ENCODE peak calls at places on chromosomes 4 and X, in seven cellular contexts. J, U, H, R, M, L and T are unnamed samples.
A peak's percentile ranks its signal among the peaks of the same experiment; 100 is the strongest.

GRCh38 chr4:19831644-19832285 is 419.9 kb upstream of the SLIT2 start:
- DNase-seq in L (peak; percentile 50), H (no peak), M (no peak), J (no peak), R (peak; percentile 86), U (no peak), T (no peak)

GRCh38 chrX:85052636-85053343 is 49.1 kb downstream of the APOOL start:
- DNase-seq in M (peak; percentile 75), U (no peak), L (peak; percentile 76), R (peak; percentile 86), J (no peak), H (no peak), T (no peak)

GRCh38 chr4:152278505-152279301 is 257.2 kb downstream of the FBXW7 start:
- DNase-seq in H (no peak), U (peak; percentile 81), J (no peak), R (no peak), L (no peak), M (no peak), T (no peak)

GRCh38 chrX:2823795-2824386 is 4.8 kb upstream of the GYG2 start:
- DNase-seq in J (no peak), L (no peak), M (peak; percentile 38), R (no peak), H (no peak), U (no peak), T (no peak)

GRCh38 chrX:130282151-130282550 is 13.5 kb upstream of the ZNF280C start:
- DNase-seq in J (no peak), H (no peak), R (no peak), M (no peak), L (no peak), U (no peak), T (no peak)

GRCh38 chrX:78321809-78322208 is 5.6 kb downstream of the CYSLTR1 start:
- DNase-seq in H (peak; percentile 31), R (no peak), L (no peak), M (no peak), J (no peak), U (no peak), T (no peak)

GRCh38 chrX:137278825-137279224 is 245.0 kb upstream of the GPR101 start:
- DNase-seq in J (no peak), H (no peak), U (peak; percentile 11), R (no peak), M (no peak), L (no peak), T (no peak)

GRCh38 chr4:39502034-39502658 is 25.1 kb downstream of the UGDH start:
- DNase-seq in U (no peak), J (no peak), L (peak; percentile 81), H (no peak), R (peak; percentile 87), M (peak; percentile 71), T (no peak)

GRCh38 chr4:137274404-137274803 is 257.9 kb downstream of the PCDH18 start:
- DNase-seq in U (no peak), J (no peak), M (peak; percentile 68), H (no peak), L (peak; percentile 14), R (peak; percentile 38), T (no peak)

GRCh38 chrX:12978205-12979010 is 3.5 kb downstream of the TMSB4X start:
- DNase-seq in H (peak; percentile 57), U (peak; percentile 91), L (peak; percentile 69), R (peak; percentile 88), J (peak; percentile 20), M (peak; percentile 81), T (peak; percentile 33)

GRCh38 chr4:76723373-76723772 is 174.6 kb downstream of the SOWAHB start:
- DNase-seq in M (peak; percentile 15), J (no peak), R (peak; percentile 63), U (no peak), L (no peak), H (no peak), T (no peak)

GRCh38 chrX:152137771-152138387 is 498 bp downstream of the MAGEA10 start:
- DNase-seq in H (no peak), R (no peak), U (no peak), L (no peak), M (no peak), J (no peak), T (peak; percentile 43)

GRCh38 chrX:154748712-154749339 is 2.1 kb downstream of the GAB3 start:
- DNase-seq in J (peak; percentile 38), H (peak; percentile 65), R (peak; percentile 50), L (peak; percentile 56), U (peak; percentile 77), M (peak; percentile 43), T (peak; percentile 51)

GRCh38 chr4:5572114-5572513 is 136.2 kb downstream of the EVC2 start:
- DNase-seq in L (no peak), M (peak; percentile 37), J (no peak), H (no peak), U (no peak), R (no peak), T (no peak)

GRCh38 chrX:107272431-107272921 is 66.1 kb downstream of the DNAAF6 start:
- DNase-seq in H (no peak), M (no peak), J (no peak), R (no peak), U (peak; percentile 84), L (no peak), T (no peak)

GRCh38 chr4:38128478-38129451 is 168.6 kb downstream of the PTTG2 start:
- DNase-seq in M (no peak), U (peak; percentile 40), R (peak; percentile 89), H (peak; percentile 71), L (peak; percentile 28), J (no peak), T (no peak)

GRCh38 chr4:184762100-184762499 is 28.2 kb upstream of the CENPU start:
- DNase-seq in L (no peak), M (no peak), R (no peak), H (peak; percentile 21), U (no peak), J (no peak), T (no peak)

GRCh38 chrX:79259073-79259689 is 108.0 kb downstream of the ITM2A start:
- DNase-seq in U (no peak), L (no peak), R (no peak), M (no peak), J (no peak), H (peak; percentile 51), T (no peak)

GRCh38 chr4:25160714-25161598 is 707 bp upstream of the SEPSECS start:
- DNase-seq in R (no peak), J (no peak), M (no peak), U (peak; percentile 26), H (no peak), L (peak; percentile 54), T (no peak)

GRCh38 chrX:81120936-81121351 is 80.8 kb downstream of the HMGN5 start:
- DNase-seq in U (peak; percentile 83), M (peak; percentile 46), L (peak; percentile 48), H (peak; percentile 16), J (peak; percentile 30), R (peak; percentile 48), T (no peak)

GRCh38 chr4:90540536-90540935 is 413.3 kb downstream of the CCSER1 start:
- DNase-seq in R (no peak), J (no peak), U (no peak), H (no peak), L (no peak), M (peak; percentile 39), T (no peak)

GRCh38 chr4:77994194-77994721 is 62.9 kb upstream of the FRAS1 start:
- DNase-seq in M (peak; percentile 64), J (peak; percentile 34), U (peak; percentile 73), R (peak; percentile 56), L (peak; percentile 48), H (peak; percentile 2), T (no peak)

GRCh38 chr4:142264961-142265360 is 581.1 kb downstream of the INPP4B start:
- DNase-seq in J (no peak), R (peak; percentile 94), L (peak; percentile 53), H (no peak), M (no peak), U (no peak), T (no peak)

GRCh38 chr4:141099326-141099725 is 33.9 kb downstream of the RNF150 start:
- DNase-seq in R (peak; percentile 51), L (peak; percentile 53), J (no peak), H (no peak), M (no peak), U (no peak), T (no peak)

GRCh38 chr4:63831590-63831989 is 577.7 kb downstream of the TECRL start:
- DNase-seq in M (no peak), R (no peak), J (no peak), U (no peak), H (no peak), L (no peak), T (no peak)

GRCh38 chr4:123821861-123822260 is 425.3 kb downstream of the SPRY1 start:
- DNase-seq in J (no peak), M (peak; percentile 48), U (no peak), R (peak; percentile 48), L (peak; percentile 26), H (no peak), T (no peak)

GRCh38 chr4:182369211-182369610 is 126.0 kb downstream of the TENM3 start:
- DNase-seq in R (peak; percentile 62), U (no peak), H (no peak), L (peak; percentile 13), J (no peak), M (no peak), T (no peak)

GRCh38 chr4:109801895-109802319 is at the start of gene CFI:
- DNase-seq in M (peak; percentile 88), R (peak; percentile 32), L (peak; percentile 49), U (no peak), J (no peak), H (no peak), T (no peak)

GRCh38 chr4:118361192-118361591 is 8.4 kb upstream of the PRSS12 start:
- DNase-seq in H (no peak), M (no peak), U (no peak), J (no peak), L (no peak), R (no peak), T (no peak)

GRCh38 chr4:149371021-149371420 is 444.6 kb downstream of the IQCM start:
- DNase-seq in L (peak; percentile 60), R (peak; percentile 63), M (peak; percentile 75), H (no peak), U (peak; percentile 38), J (no peak), T (no peak)

GRCh38 chr4:3269105-3269927 is 20.4 kb downstream of the MSANTD1 start:
- DNase-seq in M (no peak), R (no peak), J (no peak), U (no peak), L (no peak), H (no peak), T (no peak)

GRCh38 chr4:127622621-127622922 is 10.2 kb upstream of the INTU start:
- DNase-seq in L (no peak), U (no peak), R (no peak), H (no peak), M (no peak), J (no peak), T (no peak)

GRCh38 chrX:66015906-66016689 is 23.8 kb downstream of the VSIG4 start:
- DNase-seq in U (no peak), L (no peak), M (no peak), H (no peak), R (no peak), J (no peak), T (no peak)

GRCh38 chr4:132818091-132818490 is 331.0 kb upstream of the PCDH10 start:
- DNase-seq in L (no peak), R (no peak), H (no peak), M (no peak), U (peak; percentile 91), J (peak; percentile 32), T (no peak)

GRCh38 chrX:148416931-148417330 is 83.5 kb upstream of the AFF2 start:
- DNase-seq in H (no peak), M (peak; percentile 9), U (no peak), R (no peak), J (no peak), L (no peak), T (no peak)

GRCh38 chr4:47031011-47031678 is at the start of gene GABRB1:
- DNase-seq in U (peak; percentile 5), R (peak; percentile 61), H (no peak), J (peak; percentile 62), L (peak; percentile 59), M (peak; percentile 42), T (no peak)